ENCODE peak calls at places on chromosomes 12 and 14, in five cellular contexts. R is thoracic aorta, A is pancreas, I is upper lobe of right lung, E is astrocyte of the spinal cord. W is an unnamed sample.

GRCh38 chr14:63766616-63767015 is 38.8 kb upstream of the SGPP1 start:
- DNase-seq in R (no peak), A (no peak), I (no peak), E (no peak), W (no peak)

GRCh38 chr14:89445252-89445973 is 28.4 kb upstream of the FOXN3 start:
- DNase-seq in R (no peak), A (peak), I (no peak), E (no peak), W (peak)

GRCh38 chr12:21910642-21911041 is 30.6 kb downstream of the ABCC9 start:
- DNase-seq in R (no peak), A (no peak), I (no peak), E (peak), W (no peak)

GRCh38 chr14:22549981-22550670 is 38.9 kb downstream of the DAD1 start:
- DNase-seq in R (no peak), A (no peak), I (no peak), E (peak), W (peak)

GRCh38 chr14:75257241-75257640 is 21.4 kb upstream of the FOS start:
- DNase-seq in R (no peak), A (no peak), I (no peak), E (no peak), W (no peak)

GRCh38 chr12:11834104-11834812 is 184.8 kb downstream of the ETV6 start:
- DNase-seq in R (no peak), A (no peak), I (no peak), E (no peak), W (peak)

GRCh38 chr12:12724421-12725085 is 7.4 kb downstream of the CDKN1B start:
- DNase-seq in R (no peak), A (no peak), I (no peak), E (peak), W (no peak)

GRCh38 chr12:108475396-108475795 is 39.7 kb upstream of the FICD start:
- DNase-seq in R (no peak), A (no peak), I (no peak), E (no peak), W (no peak)

GRCh38 chr12:55955800-55956508 is 9.9 kb downstream of the PMEL start:
- DNase-seq in R (no peak), A (no peak), I (no peak), E (peak), W (peak)

GRCh38 chr14:85580536-85581165 is 50.7 kb downstream of the FLRT2 start:
- DNase-seq in R (no peak), A (no peak), I (no peak), E (no peak), W (no peak)

GRCh38 chr14:36207500-36207899 is 31.0 kb upstream of the PTCSC3 start:
- DNase-seq in R (no peak), A (no peak), I (no peak), E (no peak), W (no peak)

GRCh38 chr12:57461326-57461903 is 1.8 kb downstream of the GLI1 start:
- DNase-seq in R (no peak), A (no peak), I (peak), E (peak), W (no peak)

GRCh38 chr12:119594399-119594730 is 791 bp downstream of the TMEM233 start:
- DNase-seq in R (no peak), A (no peak), I (no peak), E (peak), W (no peak)
- H3K4me3 ChIP-seq in R (peak), A (no peak), I (peak), E (peak), W (no peak)

GRCh38 chr14:102157346-102157745 is 17.6 kb downstream of the WDR20 start:
- DNase-seq in R (no peak), A (no peak), I (no peak), E (no peak), W (no peak)
- TF ChIP-seq CTCF in R (no peak), A (no peak), I (no peak), E (no peak), W (no peak)

GRCh38 chr14:77026166-77026929 is 2.2 kb downstream of the IRF2BPL start:
- DNase-seq in R (no peak), A (peak), I (peak), E (peak), W (no peak)
- H3K4me3 ChIP-seq in R (peak), A (peak), I (peak), E (peak), W (peak)

GRCh38 chr14:104224516-104225281 is 86.3 kb downstream of the KIF26A start:
- DNase-seq in R (no peak), A (peak), I (no peak), E (no peak), W (peak)
- TF ChIP-seq CTCF in R (no peak), A (peak), I (peak), E (peak), W (peak)

DNA sequence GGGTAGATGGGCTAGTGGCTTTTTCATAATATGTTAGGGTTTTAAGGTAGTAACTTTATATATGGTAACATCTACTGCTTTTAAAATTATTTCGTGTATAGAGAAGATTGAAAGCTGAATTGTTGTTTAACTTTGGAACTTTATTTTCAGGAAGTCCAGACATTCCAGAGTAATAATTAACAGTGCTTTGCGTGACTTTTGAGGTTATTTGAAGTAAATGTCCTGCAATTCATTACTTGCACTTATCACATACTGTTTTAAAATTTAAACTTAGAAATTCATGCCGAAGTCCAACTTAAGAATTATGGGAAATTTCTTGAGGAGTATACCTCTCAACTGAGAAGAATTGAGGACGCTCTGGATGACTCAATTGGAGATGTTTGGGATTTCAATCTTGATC is 3.3 kb downstream of the WASHC4 start:
- DNase-seq in R (no peak), A (no peak), I (no peak), E (no peak), W (no peak)
- H3K4me3 ChIP-seq in R (no peak), A (no peak), I (no peak), E (no peak), W (peak)

GRCh38 chr14:94408546-94409095 is 20.2 kb upstream of the SERPINA1 start:
- DNase-seq in R (no peak), A (no peak), I (no peak), E (no peak), W (no peak)

GRCh38 chr14:94411638-94412037 is 23.2 kb upstream of the SERPINA1 start:
- DNase-seq in R (no peak), A (no peak), I (no peak), E (no peak), W (no peak)

GRCh38 chr14:94407906-94408305 is 19.5 kb upstream of the SERPINA1 start:
- DNase-seq in R (no peak), A (no peak), I (no peak), E (no peak), W (no peak)

DNA sequence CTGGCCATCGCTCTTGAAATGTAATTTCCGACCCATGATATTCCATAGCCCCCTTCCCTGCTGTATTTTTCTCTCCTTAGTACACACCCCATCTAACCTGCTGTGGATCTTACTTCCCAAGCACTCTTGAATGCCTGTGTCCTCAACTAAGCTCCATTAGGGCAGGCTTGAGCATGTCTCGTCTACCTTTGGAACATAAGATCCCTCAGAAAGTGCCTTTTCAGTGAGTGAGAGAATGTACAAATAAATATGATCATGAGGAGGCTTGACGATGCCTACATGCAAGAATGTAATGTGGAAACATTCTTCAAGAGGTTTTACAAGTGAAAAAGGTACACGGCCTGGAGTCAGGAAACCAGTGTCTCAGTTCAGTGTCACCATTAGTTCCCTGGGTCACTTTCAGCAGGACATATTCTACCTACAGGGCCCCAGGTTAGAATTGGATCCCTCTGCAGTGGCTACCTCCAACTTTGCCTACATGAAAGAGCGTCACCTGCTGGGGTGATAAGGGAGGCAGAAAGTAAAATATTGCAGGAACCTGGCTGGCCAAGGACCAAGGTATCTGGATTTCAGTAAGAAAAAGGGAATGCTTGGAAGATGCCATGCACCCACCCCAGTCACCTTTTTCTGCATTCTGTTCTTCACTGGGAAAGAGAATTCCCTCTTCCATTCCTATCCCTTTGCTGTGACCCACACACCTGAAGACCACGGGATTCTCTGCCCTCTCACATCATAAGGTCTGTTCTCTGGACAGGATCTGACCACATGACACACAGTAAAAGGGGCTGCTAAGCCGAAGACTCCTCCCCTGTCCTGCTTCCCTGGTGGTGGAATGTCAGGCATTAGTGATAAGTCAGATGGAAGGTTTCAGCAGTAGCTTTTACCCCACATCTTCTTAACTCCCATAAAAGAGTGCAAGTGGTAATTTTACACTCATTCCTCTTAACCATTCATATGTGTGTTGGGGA is 24.6 kb upstream of the SERPINA1 start:
- DNase-seq in R (no peak), A (no peak), I (no peak), E (no peak), W (peak)
- TF ChIP-seq CTCF in R (no peak), A (no peak), I (peak), E (peak), W (peak)

GRCh38 chr12:132687211-132688164 is at the start of the genes POLE and PXMP2:
- DNase-seq in R (peak), A (peak), I (peak), E (peak), W (peak)
- H3K4me3 ChIP-seq in R (peak), A (peak), I (peak), E (peak), W (peak)

GRCh38 chr12:94980577-94980976 is 22.9 kb downstream of the NDUFA12 start:
- DNase-seq in R (no peak), A (no peak), I (no peak), E (peak), W (peak)
- TF ChIP-seq CTCF in R (no peak), A (no peak), I (no peak), E (peak), W (no peak)